ENCODE peak calls at places on chromosome 13, in eight cellular contexts. W is DND-41, T is mammary epithelial cell, Q is PC-9, H is H9, V is fibroblast of lung, Z is neural progenitor cell, J is neuronal stem cell. C is an unnamed sample.

GRCh38 chr13:48266967-48267639 is 34.1 kb downstream of the ITM2B start:
- DNase-seq in W (no peak), J (no peak), Z (no peak), T (no peak), H (no peak), Q (no peak), V (no peak), C (no peak)

GRCh38 chr13:113452942-113453901 is at the start of gene ADPRHL1:
- DNase-seq in Z (no peak), J (peak; percentile 15), V (no peak), Q (no peak), H (no peak), T (no peak), W (no peak), C (no peak)

GRCh38 chr13:77868717-77869116 is 49.9 kb downstream of the EDNRB start:
- DNase-seq in Q (no peak), T (peak; percentile 0), V (no peak), H (no peak), W (no peak), J (no peak), Z (no peak), C (no peak)

GRCh38 chr13:47484564-47484963 is 516.5 kb downstream of the SUCLA2 start:
- DNase-seq in Z (no peak), W (no peak), Q (no peak), V (peak; percentile 88), T (peak; percentile 71), J (no peak), H (no peak), C (no peak)

GRCh38 chr13:51895906-51896888 is 34.4 kb downstream of the CCDC70 start:
- DNase-seq in H (peak; percentile 68), W (peak; percentile 16), Z (peak; percentile 74), T (peak; percentile 38), V (peak; percentile 65), Q (peak; percentile 24), J (peak; percentile 26), C (peak; percentile 29)

GRCh38 chr13:40060318-40061007 is 405.0 kb downstream of the COG6 start:
- DNase-seq in Z (no peak), J (no peak), H (no peak), W (no peak), Q (no peak), T (peak; percentile 99), V (peak; percentile 71), C (no peak)

GRCh38 chr13:40272776-40273139 is 393.7 kb downstream of the FOXO1 start:
- DNase-seq in H (no peak), Q (peak; percentile 19), V (peak; percentile 43), Z (no peak), W (no peak), J (no peak), T (peak; percentile 68), C (no peak)

GRCh38 chr13:97437729-97438128 is 3.8 kb downstream of the RAP2A start:
- DNase-seq in J (no peak), V (no peak), W (no peak), Z (no peak), T (no peak), Q (no peak), H (no peak), C (no peak)

GRCh38 chr13:57123660-57124059 is 17.1 kb upstream of the PRR20A start:
- DNase-seq in Z (no peak), T (no peak), Q (no peak), V (peak; percentile 31), J (no peak), W (no peak), H (no peak), C (no peak)

GRCh38 chr13:51341804-51342203 is 2.3 kb downstream of the SERPINE3 start:
- DNase-seq in Q (no peak), H (no peak), J (no peak), Z (no peak), T (no peak), V (no peak), W (no peak), C (no peak)

GRCh38 chr13:66265446-66265845 is 964.7 kb downstream of the PCDH9 start:
- DNase-seq in Z (no peak), J (no peak), Q (no peak), H (no peak), W (no peak), V (no peak), T (no peak), C (no peak)

GRCh38 chr13:20969182-20969581 is 66.6 kb upstream of the XPO4 start:
- DNase-seq in J (no peak), Z (no peak), T (peak; percentile 64), H (no peak), W (no peak), Q (no peak), V (peak; percentile 52), C (peak; percentile 28)

GRCh38 chr13:97568850-97569249 is 134.9 kb downstream of the RAP2A start:
- DNase-seq in V (no peak), Q (peak; percentile 46), Z (peak; percentile 20), H (no peak), J (no peak), T (no peak), W (no peak), C (no peak)

GRCh38 chr13:42333613-42334328 is 61.8 kb downstream of the AKAP11 start:
- DNase-seq in V (peak; percentile 71), W (no peak), Q (peak; percentile 2), H (peak; percentile 41), T (peak; percentile 17), J (peak; percentile 38), Z (peak; percentile 62), C (no peak)
- H2AFZ ChIP-seq in V (no peak overlapping the region), W (no peak overlapping the region), Q (no peak overlapping the region), H (no peak overlapping the region), T (no peak overlapping the region), J (peak overlapping the region; percentile 64), Z (peak overlapping the region; percentile 82), C (no peak overlapping the region)

GRCh38 chr13:100980171-100980570 is 305.6 kb upstream of the TMTC4 start:
- DNase-seq in H (no peak), Z (no peak), J (no peak), V (no peak), Q (no peak), T (no peak), W (no peak), C (no peak)

GRCh38 chr13:100983111-100983510 is 308.5 kb upstream of the TMTC4 start:
- DNase-seq in Q (no peak), Z (no peak), W (no peak), J (no peak), T (no peak), H (no peak), V (no peak), C (no peak)

GRCh38 chr13:100976993-100977392 is 302.4 kb upstream of the TMTC4 start:
- DNase-seq in H (no peak), Z (no peak), V (no peak), W (no peak), Q (no peak), J (no peak), T (no peak), C (no peak)

GRCh38 chr13:100977841-100978240 is 303.2 kb upstream of the TMTC4 start:
- DNase-seq in V (no peak), J (no peak), Q (no peak), T (no peak), W (no peak), Z (no peak), H (no peak), C (no peak)
- H3K4me1 ChIP-seq in V (no peaks in the 10 kb centered on the region), J (no peaks in the 10 kb centered on the region), Q (no peaks in the 10 kb centered on the region), T (no peaks in the 10 kb centered on the region), W (no peaks in the 10 kb centered on the region), Z (no peaks in the 10 kb centered on the region), H (no peaks in the 10 kb centered on the region), C (no peaks in the 10 kb centered on the region)

GRCh38 chr13:46182491-46182877 is 507 bp upstream of the LCP1 start:
- DNase-seq in H (no peak), V (no peak), Q (peak; percentile 29), J (no peak), Z (no peak), T (no peak), W (no peak), C (no peak)

GRCh38 chr13:46184277-46184699 is 2.3 kb upstream of the LCP1 start:
- DNase-seq in W (peak; percentile 81), Z (peak; percentile 66), H (peak; percentile 66), J (no peak), V (no peak), T (no peak), Q (no peak), C (peak; percentile 28)

GRCh38 chr13:46185634-46186033 is 3.7 kb upstream of the LCP1 start:
- DNase-seq in Q (no peak), Z (no peak), V (no peak), J (no peak), T (no peak), H (no peak), W (no peak), C (no peak)

GRCh38 chr13:46181799-46182490 is at the start of gene LCP1:
- DNase-seq in V (no peak), T (peak; percentile 10), W (peak; percentile 84), Z (no peak), J (no peak), Q (peak; percentile 62), H (no peak), C (no peak)

DNA sequence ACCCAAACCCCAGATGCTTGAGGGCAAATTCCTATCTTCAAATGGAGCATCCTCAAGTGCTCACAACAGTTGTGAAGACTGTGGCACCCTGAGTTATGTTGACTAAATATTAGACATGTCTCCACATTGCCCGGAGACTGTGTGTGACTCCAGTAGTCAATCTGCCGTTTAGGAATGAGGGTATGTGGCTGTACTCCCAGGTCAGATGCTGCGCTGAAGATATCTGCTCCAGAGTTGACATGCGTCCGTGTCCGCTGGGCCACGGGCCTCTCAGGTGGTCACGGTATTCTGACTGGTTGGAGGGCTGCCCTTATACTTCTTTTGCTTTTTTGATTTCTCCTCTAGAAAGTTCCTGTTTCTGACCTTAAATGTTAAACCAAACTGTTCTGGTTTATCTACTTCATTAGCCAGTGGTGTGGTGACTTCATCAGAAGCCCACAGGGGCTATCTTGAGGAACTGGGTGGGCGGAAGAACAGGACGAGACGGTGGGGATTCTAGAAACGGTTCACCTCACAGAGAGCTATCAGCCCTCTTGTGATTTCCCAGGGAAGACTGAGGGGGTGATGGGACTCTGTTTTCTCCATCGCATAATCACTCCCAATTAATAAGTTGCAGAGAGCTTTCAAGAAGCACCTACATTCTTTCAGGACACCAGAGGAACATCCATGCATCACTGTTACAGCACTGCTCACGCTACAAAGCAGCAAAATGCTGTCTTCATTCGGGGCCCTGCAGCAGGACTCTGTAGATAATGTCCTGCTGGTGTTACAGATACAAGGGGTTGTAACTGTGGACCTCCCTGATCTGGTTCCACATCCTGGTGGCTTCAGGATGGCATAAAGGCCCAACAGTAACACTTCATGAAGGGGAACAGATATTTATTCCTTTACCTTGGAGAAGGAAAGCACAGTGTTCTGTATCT is 1.3 kb upstream of the LCP1 start:
- DNase-seq in Z (no peak), J (no peak), T (no peak), H (no peak), Q (no peak), W (no peak), V (no peak), C (no peak)
- H2AFZ ChIP-seq in Z (no peak overlapping the region), J (no peak overlapping the region), T (no peak overlapping the region), H (no peak overlapping the region), Q (peak overlapping the region; percentile 82), W (peak overlapping the region; percentile 13), V (no peak overlapping the region), C (no peak overlapping the region)

DNA sequence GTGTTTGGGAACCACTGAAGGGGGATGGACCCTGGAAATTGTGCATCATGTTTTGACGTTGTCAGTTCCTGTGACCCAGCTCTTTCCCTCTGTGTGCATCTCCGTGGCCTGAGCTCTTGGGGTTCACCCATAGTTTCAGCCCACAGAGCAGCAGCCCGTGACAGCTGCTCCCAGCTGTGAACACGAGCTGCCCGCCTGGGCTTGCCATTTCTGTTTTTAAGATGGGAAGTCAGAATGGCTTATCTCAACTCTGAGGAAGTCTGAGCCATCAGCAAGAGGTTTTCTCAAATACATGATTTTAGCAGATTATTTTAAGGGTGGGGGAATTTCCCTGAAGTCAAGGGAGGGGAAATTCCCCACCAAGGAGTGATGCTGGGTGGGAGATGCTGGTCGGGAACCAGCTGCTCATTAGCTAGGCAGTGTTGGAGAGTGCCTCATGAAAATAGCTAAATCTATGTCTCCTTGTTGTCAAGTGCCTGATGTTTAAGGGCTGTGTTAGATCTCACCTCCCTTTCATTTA is 34.9 kb upstream of the C1QTNF9 start:
- DNase-seq in T (peak; percentile 6), H (no peak), Q (no peak), W (peak; percentile 22), Z (no peak), V (peak; percentile 72), J (no peak), C (no peak)
- H3K4me1 ChIP-seq in T (no peaks in the 10 kb centered on the region), H (no peaks in the 10 kb centered on the region), Q (no peaks in the 10 kb centered on the region), W (peaks cover 48% of the 10 kb centered on the region), Z (peaks cover 28% of the 10 kb centered on the region), V (peaks cover 6% of the 10 kb centered on the region), J (peaks cover 17% of the 10 kb centered on the region), C (no peaks in the 10 kb centered on the region)

C was measured in HCT116.